ENCODE peak calls at places on chromosomes 2 and 18, in five cellular contexts. K is left cardiac atrium; W is effector memory CD4-positive, alpha-beta T cell; C is GM20000; Y is GM10248. D is an unnamed sample.

GRCh38 chr2:166632616-166633015 is 138.6 kb upstream of the SCN7A start:
- DNase-seq in W (no peak), Y (no peak), K (no peak), C (no peak), D (no peak)

GRCh38 chr2:147989809-147990403 is 30.6 kb downstream of the ORC4 start:
- DNase-seq in Y (peak), W (peak), C (peak), K (no peak), D (peak)

GRCh38 chr2:204545861-204546773 is 842 bp downstream of the PARD3B start:
- DNase-seq in C (no peak), K (no peak), W (no peak), Y (no peak), D (no peak)

GRCh38 chr2:172053486-172053885 is 31.8 kb upstream of the DLX1 start:
- DNase-seq in W (no peak), Y (no peak), K (no peak), C (no peak), D (no peak)

GRCh38 chr18:36809590-36810381 is 19.0 kb downstream of the TPGS2 start:
- DNase-seq in C (peak), Y (peak), K (no peak), W (peak), D (peak)

GRCh38 chr18:8212893-8213805 is 396.1 kb upstream of the RAB12 start:
- DNase-seq in Y (no peak), C (no peak), K (no peak), W (no peak), D (no peak)

GRCh38 chr18:10197097-10197496 is 257.3 kb upstream of the APCDD1 start:
- DNase-seq in W (no peak), Y (no peak), K (peak), C (no peak), D (no peak)

GRCh38 chr2:160387558-160388262 is 105.9 kb downstream of the RBMS1 start:
- DNase-seq in K (peak), C (no peak), W (no peak), Y (no peak), D (no peak)

GRCh38 chr2:48790407-48791170 is 35.1 kb upstream of the LHCGR start:
- DNase-seq in K (no peak), C (no peak), Y (no peak), W (no peak), D (no peak)

GRCh38 chr2:11097038-11097720 is 58.1 kb upstream of the SLC66A3 start:
- DNase-seq in Y (no peak), C (no peak), K (no peak), W (no peak), D (no peak)

GRCh38 chr2:128607981-128608506 is 289.4 kb upstream of the HS6ST1 start:
- DNase-seq in C (no peak), W (no peak), Y (no peak), K (no peak), D (no peak)

GRCh38 chr2:229726643-229727042 is 12.3 kb upstream of the DNER start:
- DNase-seq in C (no peak), W (no peak), K (no peak), Y (no peak), D (no peak)

GRCh38 chr18:31680836-31681568 is 3.4 kb downstream of the B4GALT6 start:
- DNase-seq in K (no peak), W (no peak), Y (peak), C (peak), D (no peak)

D was measured in GM19239.